ENCODE peak calls at places on chromosomes 13 and 19, in six cellular contexts. O is KBM-7, T is left ventricle myocardium inferior, L is RPMI8226, W is GM13976, H is SK-N-SH. S is an unnamed sample.
A peak's percentile ranks its signal among the peaks of the same experiment; 100 is the strongest.

GRCh38 chr13:36310417-36311108 is 12.9 kb upstream of the CCDC169 start:
- DNase-seq in O (no peak), T (no peak), L (no peak), W (peak; percentile 24), H (no peak), S (no peak)

GRCh38 chr19:6211632-6212402 is 68.0 kb downstream of the MLLT1 start:
- DNase-seq in O (no peak), T (no peak), L (no peak), W (no peak), H (peak; percentile 25), S (peak; percentile 33)

GRCh38 chr19:17721821-17722220 is 2.5 kb downstream of the MAP1S start:
- DNase-seq in O (peak; percentile 64), T (peak; percentile 51), L (no peak), W (peak; percentile 43), H (no peak), S (no peak)

GRCh38 chr13:51882570-51883225 is 20.9 kb downstream of the CCDC70 start:
- DNase-seq in O (no peak), T (no peak), L (no peak), W (no peak), H (no peak), S (no peak)

GRCh38 chr13:109918179-109918651 is 131.8 kb upstream of the IRS2 start:
- DNase-seq in O (no peak), T (no peak), L (no peak), W (no peak), H (no peak), S (no peak)

GRCh38 chr19:38036707-38037106 is 129.7 kb downstream of the SIPA1L3 start:
- DNase-seq in O (no peak), T (no peak), L (no peak), W (no peak), H (no peak), S (no peak)

GRCh38 chr13:46492946-46493345 is 60.0 kb upstream of the LRCH1 start:
- DNase-seq in O (peak; percentile 57), T (no peak), L (peak; percentile 29), W (peak; percentile 49), H (peak; percentile 46), S (no peak)

GRCh38 chr13:24153347-24153746 is 7.2 kb upstream of the SPATA13 start:
- DNase-seq in O (no peak), T (no peak), L (no peak), W (no peak), H (no peak), S (no peak)

GRCh38 chr19:51097166-51097736 is 11.0 kb downstream of the CTU1 start:
- DNase-seq in O (peak; percentile 26), T (peak; percentile 56), L (peak; percentile 66), W (peak; percentile 85), H (peak; percentile 76), S (peak; percentile 85)

GRCh38 chr13:22773475-22773874 is 407.3 kb upstream of the SGCG start:
- DNase-seq in O (no peak), T (no peak), L (no peak), W (no peak), H (no peak), S (no peak)

GRCh38 chr13:80132741-80133601 is 208.0 kb downstream of the SPRY2 start:
- DNase-seq in O (no peak), T (peak; percentile 47), L (no peak), W (no peak), H (peak; percentile 38), S (no peak)

GRCh38 chr13:37479901-37480300 is 118.7 kb downstream of the POSTN start:
- DNase-seq in O (no peak), T (no peak), L (no peak), W (no peak), H (no peak), S (no peak)

GRCh38 chr13:42544246-42544915 is 29.6 kb upstream of the TNFSF11 start:
- DNase-seq in O (no peak), T (no peak), L (no peak), W (no peak), H (no peak), S (no peak)

GRCh38 chr13:62088155-62088554 is 672.5 kb upstream of the PCDH20 start:
- DNase-seq in O (no peak), T (no peak), L (no peak), W (no peak), H (no peak), S (no peak)

GRCh38 chr13:35157143-35157755 is 215.2 kb downstream of the NBEA start:
- DNase-seq in O (peak; percentile 74), T (no peak), L (peak; percentile 31), W (peak; percentile 34), H (peak; percentile 43), S (peak; percentile 46)

GRCh38 chr19:15213715-15214381 is 13.1 kb upstream of the NOTCH3 start:
- DNase-seq in O (no peak), T (peak; percentile 84), L (no peak), W (no peak), H (no peak), S (no peak)

GRCh38 chr19:44912854-44913253 is 1.6 kb upstream of the APOC1 start:
- DNase-seq in O (no peak), T (no peak), L (no peak), W (no peak), H (no peak), S (no peak)

GRCh38 chr19:51354103-51354741 is 12.0 kb downstream of the ETFB start:
- DNase-seq in O (no peak), T (no peak), L (no peak), W (no peak), H (no peak), S (no peak)

GRCh38 chr13:93549326-93549855 is 322.8 kb downstream of the GPC6 start:
- DNase-seq in O (no peak), T (no peak), L (no peak), W (no peak), H (no peak), S (no peak)

GRCh38 chr13:41411536-41411935 is 45.8 kb upstream of the RGCC start:
- DNase-seq in O (peak; percentile 20), T (no peak), L (no peak), W (peak; percentile 28), H (no peak), S (peak; percentile 26)

GRCh38 chr19:33402421-33403220 is 29.1 kb downstream of the CEBPG start:
- DNase-seq in O (peak; percentile 12), T (no peak), L (no peak), W (no peak), H (peak; percentile 58), S (no peak)

GRCh38 chr13:43159007-43159406 is 135.6 kb downstream of the DNAJC15 start:
- DNase-seq in O (no peak), T (no peak), L (no peak), W (no peak), H (no peak), S (no peak)

GRCh38 chr13:66805657-66806056 is 424.5 kb downstream of the PCDH9 start:
- DNase-seq in O (no peak), T (no peak), L (no peak), W (no peak), H (no peak), S (no peak)

GRCh38 chr13:102651392-102651791 is 43.5 kb downstream of the METTL21C start:
- DNase-seq in O (no peak), T (no peak), L (no peak), W (no peak), H (no peak), S (no peak)

GRCh38 chr19:58440556-58440955 is 603 bp upstream of the ZNF132 start:
- DNase-seq in O (no peak), T (no peak), L (no peak), W (no peak), H (no peak), S (no peak)

GRCh38 chr13:52070929-52071523 is 46.5 kb downstream of the UTP14C start:
- DNase-seq in O (peak; percentile 68), T (no peak), L (no peak), W (peak; percentile 30), H (peak; percentile 36), S (no peak)

GRCh38 chr19:56105090-56105701 is 15.9 kb downstream of the ZNF787 start:
- DNase-seq in O (no peak), T (peak; percentile 63), L (no peak), W (peak; percentile 68), H (no peak), S (peak; percentile 62)

GRCh38 chr19:5891938-5892771 is 11.4 kb downstream of the NDUFA11 start:
- DNase-seq in O (peak; percentile 50), T (no peak), L (peak; percentile 54), W (peak; percentile 62), H (peak; percentile 83), S (no peak)

GRCh38 chr19:15562861-15563260 is 52.2 kb upstream of the CYP4F8 start:
- DNase-seq in O (peak; percentile 14), T (no peak), L (peak; percentile 63), W (no peak), H (no peak), S (no peak)

GRCh38 chr13:60303166-60303565 is 93.9 kb upstream of the TDRD3 start:
- DNase-seq in O (no peak), T (no peak), L (no peak), W (no peak), H (no peak), S (no peak)

GRCh38 chr13:45297456-45298205 is 43.4 kb downstream of the TPT1 start:
- DNase-seq in O (no peak), T (no peak), L (no peak), W (no peak), H (no peak), S (no peak)

GRCh38 chr13:46116653-46117502 is 12.0 kb upstream of the CPB2 start:
- DNase-seq in O (no peak), T (no peak), L (no peak), W (no peak), H (no peak), S (no peak)

GRCh38 chr13:109509154-109509905 is 277.1 kb downstream of the IRS2 start:
- DNase-seq in O (no peak), T (no peak), L (no peak), W (no peak), H (no peak), S (no peak)

GRCh38 chr19:14347999-14348889 is 33.0 kb upstream of the ADGRE5 start:
- DNase-seq in O (peak; percentile 70), T (peak; percentile 62), L (peak; percentile 62), W (peak; percentile 91), H (peak; percentile 95), S (peak; percentile 84)